ENCODE peak calls at places on chromosomes 13 and 19, in ten cellular contexts. I is CD8-positive, alpha-beta memory T cell; W is NCI-H2081; O is NCI-H1092 treated with DMSO at 0.1 percent for 48 hours; R is hepatic stellate cell; Y is tibial nerve; F is stimulated activated CD8-positive, alpha-beta memory T cell treated with anti-CD3 and anti-CD28 coated beads, Interleukin-7, amount 100 ng/mL, for 48 hours; A is A549; E is NCI-H1105 treated with DMSO at 0.1 percent for 48 hours; P is activated T-helper 1 cell treated with Interleukin-2 at 50 U/mL for 16 hours. B is an unnamed sample.

GRCh38 chr13:44368062-44368591 is 5.5 kb upstream of the SERP2 start:
- DNase-seq in I (no peak), W (no peak), O (no peak), R (no peak), Y (no peak), F (no peak), A (no peak), E (no peak), P (no peak), B (no peak)

GRCh38 chr19:11560404-11560988 is 1.5 kb upstream of the ELOF1 start:
- DNase-seq in I (peak; percentile 72), W (peak; percentile 65), O (peak; percentile 72), R (peak; percentile 76), Y (no peak), F (peak; percentile 22), A (no peak), E (peak; percentile 76), P (peak; percentile 18), B (no peak)

GRCh38 chr13:67880916-67881315 is 650.8 kb upstream of the PCDH9 start:
- DNase-seq in I (no peak), W (no peak), O (no peak), R (no peak), Y (no peak), F (no peak), A (no peak), E (no peak), P (no peak), B (no peak)

GRCh38 chr19:35045667-35046300 is 4.3 kb downstream of the HPN start:
- DNase-seq in I (no peak), W (no peak), O (no peak), R (peak; percentile 80), Y (no peak), F (no peak), A (peak; percentile 95), E (no peak), P (no peak), B (no peak)

GRCh38 chr19:38949580-38950367 is 19.0 kb downstream of the MRPS12 start:
- DNase-seq in I (peak; percentile 77), W (peak; percentile 77), O (peak; percentile 32), R (peak; percentile 58), Y (peak; percentile 57), F (peak; percentile 68), A (no peak), E (no peak), P (peak; percentile 58), B (peak; percentile 95)

GRCh38 chr13:110505594-110505993 is 55.9 kb downstream of the RAB20 start:
- DNase-seq in I (no peak), W (no peak), O (no peak), R (no peak), Y (no peak), F (no peak), A (no peak), E (no peak), P (no peak), B (no peak)

GRCh38 chr13:92074658-92075057 is 676.2 kb downstream of the GPC5 start:
- DNase-seq in I (no peak), W (no peak), O (peak; percentile 40), R (no peak), Y (no peak), F (no peak), A (no peak), E (no peak), P (no peak), B (no peak)

GRCh38 chr13:38530492-38530891 is 156.4 kb upstream of the FREM2 start:
- DNase-seq in I (no peak), W (no peak), O (peak; percentile 28), R (no peak), Y (no peak), F (no peak), A (no peak), E (peak; percentile 10), P (no peak), B (no peak)